ENCODE peak calls at places on chromosomes 13 and 19, in six cellular contexts. T is colonic mucosa, X is thoracic aorta, E is lower leg skin, K is fibroblast of lung, F is mucosa of descending colon. J is an unnamed sample.

GRCh38 chr19:58395979-58396627 is 647 bp downstream of the RNF225 start:
- DNase-seq in E (no peak), X (no peak), T (no peak), K (no peak), F (no peak), J (no peak)

GRCh38 chr13:41028051-41028450 is 8.9 kb upstream of the ELF1 start:
- DNase-seq in T (no peak), K (peak; percentile 26), X (no peak), F (no peak), E (no peak), J (no peak)

GRCh38 chr13:48710160-48710559 is 56.4 kb downstream of the CYSLTR2 start:
- DNase-seq in F (no peak), X (no peak), K (no peak), E (no peak), T (no peak), J (no peak)

GRCh38 chr19:42024622-42025111 is 30.6 kb upstream of the ATP1A3 start:
- DNase-seq in F (no peak), K (peak; percentile 55), T (no peak), X (no peak), E (no peak), J (no peak)

GRCh38 chr13:95745289-95745688 is 68.3 kb downstream of the DNAJC3 start:
- DNase-seq in X (no peak), K (peak; percentile 15), E (no peak), T (no peak), F (no peak), J (no peak)

GRCh38 chr19:8371011-8371804 is 7.3 kb downstream of the ANGPTL4 start:
- DNase-seq in E (no peak), X (no peak), F (peak; percentile 45), T (no peak), K (no peak), J (no peak)

GRCh38 chr13:51731759-51732158 is 72.2 kb downstream of the DHRS12 start:
- DNase-seq in E (no peak), K (peak; percentile 31), X (no peak), F (no peak), T (no peak), J (no peak)

GRCh38 chr19:30062331-30063183 is 120.5 kb downstream of the URI1 start:
- DNase-seq in E (peak; percentile 69), X (no peak), T (no peak), K (no peak), F (no peak), J (no peak)

GRCh38 chr19:45514376-45515051 is 7.2 kb downstream of the VASP start:
- DNase-seq in K (no peak), T (peak; percentile 92), E (no peak), F (peak; percentile 94), X (no peak), J (no peak)

GRCh38 chr19:48506138-48506733 is 5.4 kb downstream of the LMTK3 start:
- DNase-seq in E (no peak), X (no peak), F (no peak), K (peak; percentile 33), T (no peak), J (peak; percentile 59)

GRCh38 chr13:108950333-108951010 is 321.1 kb downstream of the MYO16 start:
- DNase-seq in K (peak; percentile 38), F (no peak), X (no peak), E (no peak), T (no peak), J (no peak)

GRCh38 chr19:19652482-19653295 is 9.2 kb upstream of the GMIP start:
- DNase-seq in K (peak; percentile 39), E (no peak), T (no peak), X (no peak), F (no peak), J (no peak)

GRCh38 chr19:18265611-18265981 is 8.7 kb downstream of the IQCN start:
- DNase-seq in F (no peak), K (no peak), E (no peak), X (no peak), T (no peak), J (no peak)

GRCh38 chr19:5132698-5133651 is 164.1 kb downstream of the KDM4B start:
- DNase-seq in X (no peak), F (no peak), T (no peak), E (no peak), K (no peak), J (no peak)

GRCh38 chr19:18895038-18895827 is 725 bp downstream of the CERS1 start:
- DNase-seq in T (no peak), E (no peak), X (no peak), F (no peak), K (peak; percentile 27), J (peak; percentile 40)

GRCh38 chr13:30049692-30050091 is 199.3 kb upstream of the UBL3 start:
- DNase-seq in K (peak; percentile 58), F (no peak), T (no peak), E (no peak), X (no peak), J (no peak)

GRCh38 chr19:8988204-8988603 is 22.0 kb downstream of the MUC16 start:
- DNase-seq in T (no peak), F (no peak), E (no peak), K (no peak), X (no peak), J (no peak)

GRCh38 chr19:42468273-42468796 is 25.6 kb upstream of the CXCL17 start:
- DNase-seq in E (peak; percentile 61), K (peak; percentile 62), X (no peak), F (peak; percentile 59), T (peak; percentile 64), J (no peak)

GRCh38 chr19:54421169-54421516 is 5.9 kb downstream of the TTYH1 start:
- DNase-seq in X (no peak), T (no peak), F (no peak), E (no peak), K (no peak), J (no peak)

GRCh38 chr13:46666727-46667456 is 113.9 kb downstream of the LRCH1 start:
- DNase-seq in T (no peak), E (no peak), X (no peak), K (no peak), F (no peak), J (no peak)

GRCh38 chr13:94696171-94696570 is 16.2 kb downstream of the SOX21 start:
- DNase-seq in K (no peak), T (no peak), F (no peak), X (no peak), E (no peak), J (no peak)

GRCh38 chr13:46831588-46832194 is 34.7 kb upstream of the ESD start:
- DNase-seq in E (no peak), X (no peak), K (peak; percentile 41), F (no peak), T (peak; percentile 48), J (no peak)

GRCh38 chr13:67643656-67644055 is 413.5 kb upstream of the PCDH9 start:
- DNase-seq in K (no peak), T (no peak), E (no peak), X (no peak), F (no peak), J (no peak)
- TF ChIP-seq CTCF in K (no peak), T (no peak), E (no peak), X (no peak), F (no peak), J (no peak)

GRCh38 chr19:1812426-1813196 is 535 bp upstream of the ATP8B3 start:
- DNase-seq in T (peak; percentile 98), X (peak; percentile 80), F (peak; percentile 98), E (peak; percentile 98), K (peak; percentile 91), J (peak; percentile 94)

GRCh38 chr19:1814391-1814790 is 2.3 kb upstream of the ATP8B3 start:
- DNase-seq in X (no peak), K (no peak), E (no peak), F (peak; percentile 48), T (no peak), J (no peak)

GRCh38 chr19:1813837-1814217 is 1.8 kb upstream of the ATP8B3 start:
- DNase-seq in X (no peak), E (no peak), K (no peak), T (no peak), F (no peak), J (no peak)

GRCh38 chr19:1811942-1812425 is at the start of gene ATP8B3:
- DNase-seq in T (no peak), E (no peak), K (no peak), X (no peak), F (no peak), J (no peak)

DNA sequence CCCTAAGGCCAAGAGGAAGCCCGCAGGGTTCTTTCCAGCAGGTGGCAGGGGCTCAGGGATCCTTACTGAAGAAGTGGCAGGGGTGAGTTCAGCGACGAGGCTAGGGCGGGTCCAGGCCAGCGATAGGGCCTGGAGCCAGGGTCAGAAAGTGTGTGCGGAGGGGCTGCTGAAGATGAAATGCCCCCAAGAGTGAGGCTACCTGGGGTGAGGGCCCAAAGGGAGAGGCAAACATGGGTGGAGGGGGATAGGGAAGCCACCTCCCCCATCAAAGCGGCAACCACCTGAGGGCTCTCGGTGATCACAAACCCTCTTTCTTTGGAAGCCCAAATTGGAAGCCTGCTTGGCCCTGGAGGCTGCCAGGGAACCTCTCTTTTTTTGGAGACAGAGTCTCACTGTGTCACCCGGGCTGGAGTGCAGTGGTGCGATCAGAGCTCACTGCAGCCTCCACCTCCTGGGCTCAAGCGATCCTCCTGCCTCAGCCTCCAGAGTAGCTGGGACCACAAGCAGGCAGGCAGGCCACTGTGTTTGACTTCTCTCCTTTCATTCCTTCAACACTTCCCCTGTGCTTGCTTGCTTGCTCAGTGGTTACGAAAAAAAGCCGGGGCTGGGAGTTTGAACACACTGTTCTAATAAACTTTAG is 1.2 kb upstream of the ATP8B3 start:
- DNase-seq in X (no peak), T (no peak), K (no peak), E (no peak), F (no peak), J (no peak)
- H3K4me3 ChIP-seq in X (peak overlapping the region; percentile 74), T (peak overlapping the region; percentile 48), K (peak overlapping the region; percentile 39), E (peak overlapping the region; percentile 27), F (no peak overlapping the region), J (peak overlapping the region; percentile 60)

DNA sequence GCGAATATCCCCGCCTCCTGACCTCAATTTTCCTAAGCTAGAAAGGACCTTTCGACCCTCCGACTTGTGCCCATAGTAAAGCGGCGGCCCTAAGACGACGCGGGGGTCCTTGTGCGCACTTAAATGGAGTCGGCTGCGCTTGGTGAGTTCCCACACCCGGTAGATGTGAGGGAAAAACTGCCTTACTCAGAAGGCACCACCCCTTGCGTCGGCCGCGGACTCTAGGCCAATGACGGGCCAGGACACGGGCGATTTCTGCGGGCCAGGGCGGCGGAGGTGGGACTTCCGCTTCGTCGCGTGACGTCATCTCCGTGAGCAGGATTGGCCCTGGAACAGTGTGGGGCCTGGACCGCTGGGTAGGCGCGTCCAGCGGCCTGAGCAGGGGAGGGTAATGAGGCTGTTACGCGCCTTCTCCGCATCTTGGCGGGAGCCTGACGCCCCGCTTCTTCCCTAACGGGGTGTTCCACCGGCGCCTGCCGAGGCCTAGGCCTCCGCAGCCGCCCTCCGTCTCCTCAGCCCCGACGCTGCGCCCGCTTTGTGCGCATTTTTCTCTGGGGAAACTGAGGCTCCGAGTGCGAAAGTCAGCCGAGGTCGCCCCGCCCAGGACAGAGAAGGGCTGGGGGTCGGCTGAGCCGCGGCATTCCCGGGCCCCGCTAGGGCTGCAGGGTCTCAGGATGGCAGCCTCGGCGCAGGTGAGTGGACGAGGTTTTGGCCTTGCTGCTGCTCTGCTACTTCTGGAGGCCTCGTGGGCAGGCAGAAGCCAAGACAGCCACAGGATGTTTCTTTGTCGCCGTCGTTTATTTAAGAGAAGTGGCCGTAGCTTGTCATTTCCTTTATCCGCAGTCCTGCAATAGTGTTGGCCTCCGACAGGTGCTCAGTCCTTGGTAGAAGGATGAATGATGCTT is at the start of gene ZNF543:
- DNase-seq in T (peak; percentile 96), E (peak; percentile 99), X (peak; percentile 74), K (peak; percentile 96), F (peak; percentile 96), J (peak; percentile 93)
- TF ChIP-seq CTCF in T (no peak), E (no peak), X (no peak), K (no peak), F (no peak), J (no peak)

GRCh38 chr19:10835089-10835753 is 791 bp downstream of the TMED1 start:
- DNase-seq in E (peak; percentile 89), X (no peak), F (no peak), T (no peak), K (no peak), J (no peak)
- H3K4me3 ChIP-seq in E (peak overlapping the region; percentile 10), X (peak overlapping the region; percentile 93), F (peak overlapping the region; percentile 47), T (peak overlapping the region; percentile 6), K (no peak overlapping the region), J (peak overlapping the region; percentile 74)

J was measured in tibial artery.